ENCODE peak calls at places on chromosomes 2 and 18, in eight cellular contexts. W is KG1; H is PC-3; I is ELF-1; Y is glutamatergic neuron; K is T-cell; J is SK-MEL-5; X is activated CD8-positive, alpha-beta memory T cell treated with anti-CD3 and anti-CD28 coated beads, Interleukin-2, amount 50 U/mL, for 4 hours. D is an unnamed sample.

GRCh38 chr2:206627632-206628031 is 14.7 kb upstream of the FAM237A start:
- DNase-seq in W (no peak), H (no peak), I (no peak), Y (no peak), K (no peak), J (no peak), X (no peak), D (no peak)

GRCh38 chr2:172095146-172095904 is 7.4 kb downstream of the DLX2 start:
- DNase-seq in W (no peak), H (peak; percentile 91), I (peak; percentile 93), Y (peak; percentile 41), K (peak; percentile 86), J (peak; percentile 63), X (peak; percentile 79), D (peak; percentile 97)

GRCh38 chr2:151379191-151379590 is 21.8 kb downstream of the TNFAIP6 start:
- DNase-seq in W (no peak), H (no peak), I (no peak), Y (no peak), K (no peak), J (no peak), X (no peak), D (no peak)

GRCh38 chr2:1866402-1867091 is 122.2 kb upstream of the PXDN start:
- DNase-seq in W (no peak), H (no peak), I (no peak), Y (no peak), K (no peak), J (no peak), X (no peak), D (no peak)

GRCh38 chr2:241695676-241696075 is 6.2 kb upstream of the ING5 start:
- DNase-seq in W (no peak), H (no peak), I (no peak), Y (no peak), K (no peak), J (no peak), X (no peak), D (no peak)

GRCh38 chr18:58044370-58045264 is 591 bp downstream of the NEDD4L start:
- DNase-seq in W (no peak), H (peak; percentile 35), I (peak; percentile 67), Y (peak; percentile 69), K (peak; percentile 17), J (no peak), X (peak; percentile 54), D (peak; percentile 77)

GRCh38 chr18:31268985-31269406 is 49.0 kb upstream of the DSG1 start:
- DNase-seq in W (no peak), H (peak; percentile 42), I (no peak), Y (no peak), K (no peak), J (no peak), X (no peak), D (no peak)

GRCh38 chr2:117801826-117802225 is 12.7 kb upstream of the DDX18 start:
- DNase-seq in W (no peak), H (peak; percentile 32), I (no peak), Y (no peak), K (no peak), J (no peak), X (no peak), D (no peak)

GRCh38 chr18:76859474-76860339 is 37.4 kb downstream of the ZNF236 start:
- DNase-seq in W (no peak), H (no peak), I (peak; percentile 24), Y (no peak), K (no peak), J (no peak), X (no peak), D (no peak)

GRCh38 chr2:39488450-39488849 is 51.4 kb upstream of the MAP4K3 start:
- DNase-seq in W (no peak), H (peak; percentile 78), I (no peak), Y (no peak), K (no peak), J (peak; percentile 93), X (no peak), D (peak; percentile 62)

GRCh38 chr2:217204358-217204757 is 344.5 kb upstream of the TNP1 start:
- DNase-seq in W (no peak), H (peak; percentile 56), I (no peak), Y (no peak), K (no peak), J (no peak), X (no peak), D (no peak)

GRCh38 chr2:119646149-119646548 is 32.9 kb upstream of the TMEM177 start:
- DNase-seq in W (no peak), H (no peak), I (no peak), Y (no peak), K (no peak), J (no peak), X (no peak), D (no peak)

D was measured in islet precursor cell.